ENCODE peak calls at places on chromosomes 2 and 18, in seven cellular contexts. One of them, this sample, is unnamed.

GRCh38 chr18:50287028-50287440 is 458 bp downstream of the CXXC1 start:
- DNase-seq in ACHN: no peak
- DNase-seq in astrocyte: no peak
- DNase-seq in AML-193: no peak
- DNase-seq in psoas muscle: peak
- DNase-seq in neuronal stem cell: no peak
- DNase-seq in stimulated activated CD4-positive, alpha-beta T cell treated with anti-CD3 and anti-CD28 coated beads, Interleukin-1b, Interleukin-23, amount 100 ng/mL, for 1 hour: no peak
- DNase-seq in this sample: no peak

GRCh38 chr2:147122944-147123343 is 721.9 kb upstream of the ACVR2A start:
- DNase-seq in ACHN: no peak
- DNase-seq in astrocyte: no peak
- DNase-seq in AML-193: no peak
- DNase-seq in psoas muscle: no peak
- DNase-seq in neuronal stem cell: no peak
- DNase-seq in stimulated activated CD4-positive, alpha-beta T cell treated with anti-CD3 and anti-CD28 coated beads, Interleukin-1b, Interleukin-23, amount 100 ng/mL, for 1 hour: no peak
- DNase-seq in this sample: no peak

GRCh38 chr2:197813093-197813787 is 8.8 kb downstream of the PLCL1 start:
- DNase-seq in ACHN: peak
- DNase-seq in astrocyte: peak
- DNase-seq in AML-193: peak
- DNase-seq in psoas muscle: no peak
- DNase-seq in neuronal stem cell: no peak
- DNase-seq in stimulated activated CD4-positive, alpha-beta T cell treated with anti-CD3 and anti-CD28 coated beads, Interleukin-1b, Interleukin-23, amount 100 ng/mL, for 1 hour: no peak
- DNase-seq in this sample: peak

GRCh38 chr2:30239308-30240161 is 8.2 kb downstream of the LBH start:
- DNase-seq in ACHN: peak
- DNase-seq in astrocyte: no peak
- DNase-seq in AML-193: peak
- DNase-seq in psoas muscle: peak
- DNase-seq in neuronal stem cell: peak
- DNase-seq in stimulated activated CD4-positive, alpha-beta T cell treated with anti-CD3 and anti-CD28 coated beads, Interleukin-1b, Interleukin-23, amount 100 ng/mL, for 1 hour: no peak
- DNase-seq in this sample: peak

GRCh38 chr2:28055325-28055970 is 164.9 kb downstream of the BABAM2 start:
- DNase-seq in ACHN: no peak
- DNase-seq in astrocyte: peak
- DNase-seq in AML-193: no peak
- DNase-seq in psoas muscle: no peak
- DNase-seq in neuronal stem cell: no peak
- DNase-seq in stimulated activated CD4-positive, alpha-beta T cell treated with anti-CD3 and anti-CD28 coated beads, Interleukin-1b, Interleukin-23, amount 100 ng/mL, for 1 hour: no peak
- DNase-seq in this sample: peak

GRCh38 chr2:170812716-170813585 is 3.7 kb upstream of the GAD1 start:
- DNase-seq in ACHN: peak
- DNase-seq in astrocyte: peak
- DNase-seq in AML-193: peak
- DNase-seq in psoas muscle: no peak
- DNase-seq in neuronal stem cell: peak
- DNase-seq in stimulated activated CD4-positive, alpha-beta T cell treated with anti-CD3 and anti-CD28 coated beads, Interleukin-1b, Interleukin-23, amount 100 ng/mL, for 1 hour: no peak
- DNase-seq in this sample: peak

GRCh38 chr2:101140978-101141655 is 10.1 kb downstream of the TBC1D8 start:
- DNase-seq in ACHN: no peak
- DNase-seq in astrocyte: no peak
- DNase-seq in AML-193: no peak
- DNase-seq in psoas muscle: no peak
- DNase-seq in neuronal stem cell: no peak
- DNase-seq in stimulated activated CD4-positive, alpha-beta T cell treated with anti-CD3 and anti-CD28 coated beads, Interleukin-1b, Interleukin-23, amount 100 ng/mL, for 1 hour: no peak
- DNase-seq in this sample: peak

GRCh38 chr2:237874585-237875161 is 15.2 kb downstream of the RAMP1 start:
- DNase-seq in ACHN: peak
- DNase-seq in astrocyte: peak
- DNase-seq in AML-193: no peak
- DNase-seq in psoas muscle: no peak
- DNase-seq in neuronal stem cell: no peak
- DNase-seq in stimulated activated CD4-positive, alpha-beta T cell treated with anti-CD3 and anti-CD28 coated beads, Interleukin-1b, Interleukin-23, amount 100 ng/mL, for 1 hour: no peak
- DNase-seq in this sample: peak

GRCh38 chr18:2147866-2148265 is 423.4 kb downstream of the METTL4 start:
- DNase-seq in ACHN: no peak
- DNase-seq in astrocyte: peak
- DNase-seq in AML-193: no peak
- DNase-seq in psoas muscle: peak
- DNase-seq in neuronal stem cell: no peak
- DNase-seq in stimulated activated CD4-positive, alpha-beta T cell treated with anti-CD3 and anti-CD28 coated beads, Interleukin-1b, Interleukin-23, amount 100 ng/mL, for 1 hour: no peak
- DNase-seq in this sample: no peak

GRCh38 chr18:58253871-58254270 is 209.8 kb downstream of the NEDD4L start:
- DNase-seq in ACHN: no peak
- DNase-seq in astrocyte: no peak
- DNase-seq in AML-193: no peak
- DNase-seq in psoas muscle: no peak
- DNase-seq in neuronal stem cell: no peak
- DNase-seq in stimulated activated CD4-positive, alpha-beta T cell treated with anti-CD3 and anti-CD28 coated beads, Interleukin-1b, Interleukin-23, amount 100 ng/mL, for 1 hour: no peak
- DNase-seq in this sample: no peak

GRCh38 chr18:45408218-45408617 is 207.1 kb upstream of the SLC14A2 start:
- DNase-seq in ACHN: no peak
- DNase-seq in astrocyte: peak
- DNase-seq in AML-193: no peak
- DNase-seq in psoas muscle: no peak
- DNase-seq in neuronal stem cell: no peak
- DNase-seq in stimulated activated CD4-positive, alpha-beta T cell treated with anti-CD3 and anti-CD28 coated beads, Interleukin-1b, Interleukin-23, amount 100 ng/mL, for 1 hour: no peak
- DNase-seq in this sample: no peak

GRCh38 chr2:7071137-7071536 is 153.9 kb downstream of the RNF144A start:
- DNase-seq in ACHN: no peak
- DNase-seq in astrocyte: no peak
- DNase-seq in AML-193: no peak
- DNase-seq in psoas muscle: no peak
- DNase-seq in neuronal stem cell: no peak
- DNase-seq in stimulated activated CD4-positive, alpha-beta T cell treated with anti-CD3 and anti-CD28 coated beads, Interleukin-1b, Interleukin-23, amount 100 ng/mL, for 1 hour: no peak
- DNase-seq in this sample: no peak

This sample was measured in IMR-90.